ENCODE peak calls at places on chromosomes 13 and 19, in four cellular contexts. Q is GM12878, M is K562, G is HepG2. K is an unnamed sample.

GRCh38 chr13:31424130-31424729 is 224.5 kb downstream of the B3GLCT start:
- DNase-seq in Q (peak), M (peak), G (peak), K (peak)

GRCh38 chr19:10593820-10594637 is 6.9 kb upstream of the AP1M2 start:
- DNase-seq in M (no peak), G (no peak), Q (peak), K (no peak)

GRCh38 chr13:41588899-41589298 is 131.5 kb downstream of the RGCC start:
- DNase-seq in G (peak), M (peak), Q (no peak), K (peak)

GRCh38 chr13:29129616-29130015 is 309.5 kb downstream of the MTUS2 start:
- DNase-seq in G (no peak), Q (no peak), M (no peak), K (no peak)

GRCh38 chr19:47511128-47511517 is 3.7 kb downstream of the NAPA start:
- DNase-seq in Q (no peak), M (no peak), G (no peak), K (no peak)

GRCh38 chr13:85512421-85512820 is 286.8 kb downstream of the SLITRK6 start:
- DNase-seq in Q (no peak), M (no peak), G (peak), K (no peak)

GRCh38 chr19:7701654-7702457 is at the start of gene FCER2:
- DNase-seq in G (peak), M (no peak), Q (peak), K (no peak)

GRCh38 chr19:36489920-36490415 is 607 bp upstream of the ZNF566 start:
- DNase-seq in G (peak), Q (peak), M (peak), K (no peak)

GRCh38 chr13:26062853-26063444 is 11.1 kb upstream of the SHISA2 start:
- DNase-seq in G (peak), M (no peak), Q (no peak), K (peak)

GRCh38 chr13:112446347-112446861 is 70.2 kb downstream of the SPACA7 start:
- DNase-seq in G (no peak), Q (no peak), M (no peak), K (no peak)

GRCh38 chr19:37977992-37978391 is 71.0 kb downstream of the SIPA1L3 start:
- DNase-seq in Q (no peak), G (no peak), M (no peak), K (peak)

DNA sequence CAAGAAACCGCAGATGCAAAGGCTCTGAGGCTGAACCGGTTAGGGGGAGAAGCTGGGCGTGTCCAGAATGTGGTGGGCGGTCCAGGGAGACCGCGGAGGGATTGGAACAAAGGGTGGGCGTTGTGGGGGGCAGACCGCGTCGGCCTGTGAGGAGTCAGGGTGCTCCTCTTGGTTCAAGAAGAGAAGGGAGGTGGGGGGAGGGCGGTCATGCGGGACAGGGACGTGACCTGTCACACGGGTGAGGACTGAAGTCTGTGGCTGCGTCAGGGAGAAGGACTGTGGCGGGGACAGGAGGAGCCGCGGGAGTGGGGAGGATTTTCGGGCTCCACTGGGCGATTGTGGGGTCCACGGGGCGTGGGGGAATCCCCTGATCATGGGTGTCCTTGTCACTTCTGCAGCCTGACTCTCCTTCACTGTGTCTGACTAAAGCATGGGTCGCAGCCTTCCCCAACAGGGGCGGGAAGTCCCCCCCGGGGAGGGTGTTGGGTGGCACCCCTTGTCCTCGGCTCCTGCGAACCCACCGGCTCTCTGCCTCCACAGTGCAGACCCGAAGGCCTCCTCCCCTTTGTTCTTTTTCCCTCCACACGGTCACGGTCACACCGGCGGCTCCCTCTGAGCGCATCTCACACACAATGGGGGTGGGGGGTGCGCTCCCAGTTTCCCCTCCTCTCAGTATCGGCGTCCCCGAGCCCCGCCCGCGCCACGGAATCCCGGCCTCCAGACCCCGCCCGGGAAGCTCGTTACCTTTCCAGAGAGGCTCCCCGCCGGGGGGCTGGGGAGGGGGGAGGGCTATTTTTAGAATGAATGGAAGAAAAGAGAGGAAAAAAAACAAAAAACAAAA is 16.4 kb upstream of the KCNN1 start:
- DNase-seq in G (no peak), Q (no peak), M (peak), K (peak)
- TF ChIP-seq MYC in G (no peak), Q (no peak), M (no peak), K (no peak)

GRCh38 chr13:91346848-91347211 is 657 bp upstream of the MIR17HG start:
- DNase-seq in M (peak), G (no peak), Q (peak), K (peak)
- TF ChIP-seq EZH2 in M (no peak), G (peak), Q (no peak), K (no peak)

GRCh38 chr19:18423258-18424020 is 4.2 kb downstream of the SSBP4 start:
- DNase-seq in Q (no peak), G (no peak), M (no peak), K (no peak)
- H3K9ac ChIP-seq in Q (peak), G (no peak), M (no peak), K (no peak)

DNA sequence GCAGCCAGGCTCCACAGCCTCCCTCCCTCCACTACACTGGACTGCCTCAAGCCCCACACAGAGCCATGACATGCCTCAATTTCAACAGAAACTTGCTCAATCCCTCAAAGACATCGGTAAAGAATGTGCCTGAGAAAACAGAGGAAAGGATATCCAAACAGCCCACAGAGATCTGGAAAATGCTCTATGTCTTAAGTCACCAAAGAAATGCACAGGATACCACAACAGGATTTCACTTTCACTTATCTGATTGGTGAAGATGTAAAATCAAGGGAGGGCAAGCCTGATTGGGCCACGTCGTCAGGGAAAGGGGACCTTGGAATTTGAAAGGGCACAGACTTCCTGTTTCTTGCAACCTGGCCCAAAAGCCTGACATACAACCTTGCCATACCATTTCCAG is 14.2 kb downstream of the CACNA1A start:
- DNase-seq in M (no peak), G (no peak), Q (no peak), K (no peak)
- TF ChIP-seq MYC in M (no peak), G (no peak), Q (no peak), K (no peak)

DNA sequence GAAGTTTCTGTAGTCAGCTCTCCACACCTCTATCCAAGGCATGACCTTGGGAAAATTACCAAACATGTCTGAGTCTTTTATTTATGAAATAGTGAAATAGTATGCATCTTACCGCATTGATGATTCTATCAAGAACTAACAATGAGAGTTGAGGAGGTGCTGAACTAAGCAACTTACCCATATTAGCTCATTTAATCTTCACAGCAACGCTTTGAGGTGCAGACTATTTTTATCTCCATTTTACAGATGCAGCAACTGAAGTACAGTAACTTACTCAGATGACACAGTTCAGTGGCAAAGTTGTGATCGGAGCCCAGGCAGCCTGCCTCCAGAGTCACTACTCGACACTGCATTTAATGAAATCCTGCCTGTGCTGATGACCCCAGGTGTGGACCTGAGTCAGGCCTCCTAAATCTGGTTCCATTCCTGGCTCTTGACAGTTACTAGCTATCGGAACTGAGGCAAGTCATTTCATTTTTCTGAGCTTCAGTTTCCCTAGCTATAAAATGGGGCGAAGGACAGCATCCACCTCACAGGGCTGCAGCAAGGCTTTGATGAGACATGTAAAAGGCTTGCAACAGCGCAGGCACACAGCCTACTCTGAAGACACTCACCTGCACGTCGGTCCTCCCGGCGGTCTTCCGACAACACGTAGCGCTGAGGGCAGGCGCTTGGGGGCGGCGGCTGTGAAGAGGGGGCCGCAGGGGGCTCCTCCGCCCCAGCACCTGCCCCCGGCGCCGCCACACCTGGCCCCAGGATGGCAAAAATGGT is 1.6 kb downstream of the MYPOP start:
- DNase-seq in G (no peak), Q (no peak), M (no peak), K (no peak)
- TF ChIP-seq EZH2 in G (no peak), Q (no peak), M (no peak), K (no peak)

GRCh38 chr19:6057651-6058365 is 52.5 kb downstream of the RFX2 start:
- DNase-seq in G (no peak), M (no peak), Q (no peak), K (no peak)

GRCh38 chr19:6058411-6059201 is 51.7 kb downstream of the RFX2 start:
- DNase-seq in M (no peak), G (no peak), Q (no peak), K (no peak)

GRCh38 chr19:6056801-6057650 is 53.3 kb downstream of the RFX2 start:
- DNase-seq in G (peak), Q (no peak), M (peak), K (peak)

GRCh38 chr19:6055013-6055795 is 55.1 kb downstream of the RFX2 start:
- DNase-seq in M (no peak), Q (no peak), G (no peak), K (no peak)

DNA sequence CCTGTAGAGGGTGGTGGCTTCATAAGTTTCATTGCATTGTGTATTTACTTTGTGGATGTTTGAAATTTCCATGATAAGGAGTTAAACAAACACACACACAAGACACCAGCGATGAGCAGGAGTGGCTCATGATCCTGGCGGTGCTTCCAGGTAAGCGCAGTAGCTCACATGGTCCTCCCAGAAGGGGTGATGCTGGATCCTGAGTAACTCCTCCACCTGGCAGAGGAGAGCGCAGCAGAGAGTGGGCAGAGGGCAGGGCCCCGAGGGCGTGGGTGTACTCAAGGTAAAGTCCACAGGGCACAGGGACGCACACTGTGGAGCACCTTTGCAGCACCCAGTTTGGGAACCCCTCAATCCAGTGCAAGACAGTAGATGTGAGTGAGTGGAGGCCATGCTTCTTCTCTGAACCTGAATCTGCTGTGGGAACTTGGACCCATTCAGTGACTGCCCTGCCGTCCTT is 54.0 kb downstream of the RFX2 start:
- DNase-seq in G (peak), M (no peak), Q (no peak), K (no peak)
- H3K9ac ChIP-seq in G (peak), M (no peak), Q (no peak), K (peak)

GRCh38 chr19:40224342-40225148 is 1.9 kb downstream of the CCNP start:
- DNase-seq in G (no peak), M (no peak), Q (no peak), K (no peak)

GRCh38 chr19:40225440-40226305 is 816 bp downstream of the CCNP start:
- DNase-seq in G (peak), M (no peak), Q (no peak), K (no peak)

GRCh38 chr19:40220674-40221073 is 2.5 kb upstream of the TTC9B start:
- DNase-seq in M (no peak), G (no peak), Q (no peak), K (no peak)

GRCh38 chr19:40221858-40222619 is 3.9 kb upstream of the TTC9B start:
- DNase-seq in M (peak), G (peak), Q (peak), K (peak)

DNA sequence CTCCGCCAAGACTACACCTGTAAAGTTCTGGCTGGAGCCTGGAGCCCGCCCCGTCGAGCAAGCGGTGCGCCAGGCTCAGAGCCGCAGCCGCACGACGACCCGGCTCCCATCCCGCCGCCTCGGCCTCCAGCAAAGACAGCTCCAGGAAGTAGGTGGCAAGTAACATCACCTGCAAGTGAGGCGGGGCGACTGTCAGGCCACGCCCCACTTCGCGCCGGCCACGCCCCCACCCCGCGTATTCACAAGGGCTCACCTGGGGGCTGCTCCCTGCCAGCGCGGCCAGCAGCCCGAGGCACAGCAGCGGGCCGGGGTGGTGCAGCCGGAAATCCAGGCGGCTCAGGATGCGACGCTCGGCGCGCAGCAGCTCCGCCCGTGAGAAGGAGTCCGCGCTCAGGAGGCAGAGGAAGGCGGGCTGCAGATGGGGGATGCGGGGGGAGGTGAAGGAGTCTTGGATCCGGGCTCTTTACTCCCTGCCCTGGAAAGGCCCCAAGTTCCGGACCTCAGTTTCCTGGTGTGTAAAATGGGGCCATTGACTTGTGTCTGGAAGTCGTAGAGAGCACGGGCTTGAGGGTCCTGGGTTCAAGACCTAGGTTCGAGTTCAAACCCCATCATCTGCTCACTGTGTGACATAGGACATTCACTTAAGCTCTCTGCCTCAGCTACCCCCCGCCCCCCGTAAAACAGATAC is 3.2 kb downstream of the CCNP start:
- DNase-seq in G (no peak), M (no peak), Q (no peak), K (no peak)
- TF ChIP-seq MYC in G (no peak), M (no peak), Q (no peak), K (no peak)

GRCh38 chr19:33063356-33064116 is 1.2 kb downstream of the RHPN2 start:
- DNase-seq in Q (no peak), G (no peak), M (no peak), K (no peak)

GRCh38 chr19:33062902-33063301 is 1.8 kb downstream of the RHPN2 start:
- DNase-seq in Q (no peak), G (no peak), M (no peak), K (no peak)

GRCh38 chr19:33064778-33065550 is at the start of gene RHPN2:
- DNase-seq in G (peak), Q (no peak), M (peak), K (peak)

GRCh38 chr19:33066543-33066942 is 1.9 kb upstream of the RHPN2 start:
- DNase-seq in M (no peak), Q (no peak), G (no peak), K (no peak)

DNA sequence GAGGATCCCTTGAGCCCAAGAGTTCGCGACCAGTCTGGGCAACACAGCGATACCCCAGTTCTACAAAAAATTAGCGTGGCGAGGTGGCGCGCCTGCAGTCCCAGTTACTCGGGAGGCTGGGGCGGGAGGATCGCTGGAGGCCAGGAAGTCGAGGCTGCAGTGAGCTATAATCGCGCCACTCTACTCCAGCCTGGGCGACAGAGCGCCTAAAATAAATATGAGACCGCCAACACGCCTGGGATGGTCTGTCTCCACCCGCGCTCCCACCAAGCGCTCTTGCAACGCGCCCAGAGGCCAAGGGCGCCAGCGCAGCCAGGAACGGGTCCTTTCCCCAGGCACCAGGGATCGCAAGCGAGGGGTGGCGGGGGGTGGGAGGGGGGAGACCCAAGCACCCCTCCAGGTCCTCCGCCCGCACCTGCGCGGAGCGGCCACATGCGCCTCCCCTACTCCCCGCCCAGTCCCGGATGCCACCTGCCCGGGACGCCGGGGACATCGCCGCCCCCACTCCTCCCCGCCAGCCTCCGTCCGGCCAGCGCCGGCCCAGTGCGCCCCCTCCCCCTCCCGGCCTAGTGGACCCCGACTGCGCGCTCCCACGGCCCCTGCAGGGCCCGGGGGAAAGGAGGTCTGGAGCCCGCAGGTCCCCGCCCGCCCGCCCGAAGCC is 441 bp downstream of the RHPN2 start:
- DNase-seq in Q (no peak), G (no peak), M (peak), K (no peak)
- TF ChIP-seq EZH2 in Q (no peak), G (no peak), M (no peak), K (peak)

GRCh38 chr19:34244611-34245299 is 9.6 kb upstream of the GARRE1 start:
- DNase-seq in Q (no peak), M (no peak), G (peak), K (no peak)

GRCh38 chr19:34246340-34246739 is 8.0 kb upstream of the GARRE1 start:
- DNase-seq in G (no peak), Q (no peak), M (no peak), K (no peak)

GRCh38 chr19:34253711-34254551 is 423 bp upstream of the GARRE1 start:
- DNase-seq in G (peak), M (peak), Q (no peak), K (peak)

GRCh38 chr19:34243876-34244578 is 10.3 kb upstream of the GARRE1 start:
- DNase-seq in G (no peak), Q (no peak), M (no peak), K (no peak)

GRCh38 chr19:34248941-34249340 is 5.4 kb upstream of the GARRE1 start:
- DNase-seq in Q (no peak), M (no peak), G (no peak), K (no peak)
- H3K9ac ChIP-seq in Q (no peak), M (no peak), G (no peak), K (no peak)

DNA sequence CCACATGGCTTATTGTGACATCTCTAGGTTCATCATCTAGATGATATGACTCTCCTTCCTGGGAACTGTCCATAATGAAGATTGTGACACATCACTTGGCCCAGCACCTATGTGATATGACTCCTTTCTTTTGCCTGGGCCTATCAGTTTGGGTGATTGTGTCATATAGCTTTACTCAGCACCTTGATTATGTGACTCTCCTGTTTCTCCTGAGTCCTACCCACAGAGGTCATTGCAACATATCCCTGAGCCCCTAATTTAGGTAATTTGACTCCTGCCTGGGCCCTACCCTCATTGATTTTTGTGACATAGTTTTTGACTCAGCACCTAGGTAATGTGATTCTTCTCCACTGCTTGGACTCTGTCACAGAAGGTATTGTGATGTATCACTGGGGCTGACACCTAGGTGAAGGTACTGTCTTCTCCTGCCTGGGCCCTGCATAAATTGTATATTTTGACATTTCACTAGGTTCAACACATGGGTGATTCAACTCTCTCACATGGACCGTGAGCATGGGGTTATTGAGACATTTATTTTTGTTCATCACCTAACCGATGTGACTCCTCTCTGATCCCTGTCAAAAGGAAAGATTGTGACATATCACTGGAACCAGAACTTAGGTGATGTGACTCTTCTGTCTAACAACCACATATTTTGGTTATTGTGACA is 26.2 kb upstream of the ZNF254 start:
- DNase-seq in Q (no peak), G (no peak), M (no peak), K (no peak)
- TF ChIP-seq MYC in Q (no peak), G (no peak), M (no peak), K (no peak)

K was measured in endothelial cell of umbilical vein.